ENCODE peak calls at places on chromosomes 2 and 18, in four cellular contexts. G is HepG2, E is A549, Y is IMR-90. U is an unnamed sample.

GRCh38 chr2:217402622-217403383 is 542.9 kb upstream of the TNP1 start:
- DNase-seq in G (no peak), E (no peak), Y (no peak), U (no peak)

GRCh38 chr2:128237081-128237534 is 81.6 kb downstream of the HS6ST1 start:
- DNase-seq in G (no peak), E (no peak), Y (peak), U (peak)

GRCh38 chr18:61554117-61554776 is 221.0 kb downstream of the CDH20 start:
- DNase-seq in G (no peak), E (no peak), Y (no peak), U (no peak)

GRCh38 chr2:195594248-195594647 is 62.8 kb upstream of the SLC39A10 start:
- DNase-seq in G (no peak), E (no peak), Y (no peak), U (no peak)

GRCh38 chr2:176650101-176650500 is 380.9 kb downstream of the MTX2 start:
- DNase-seq in G (no peak), E (no peak), Y (no peak), U (no peak)

GRCh38 chr18:9951022-9951859 is 37.4 kb downstream of the VAPA start:
- DNase-seq in G (peak), E (peak), Y (peak), U (peak)

GRCh38 chr18:78727877-78728276 is 251.7 kb upstream of the SALL3 start:
- DNase-seq in G (no peak), E (no peak), Y (no peak), U (no peak)

GRCh38 chr2:154402138-154402714 is 296.3 kb upstream of the KCNJ3 start:
- DNase-seq in G (peak), E (peak), Y (peak), U (no peak)

GRCh38 chr2:60597346-60597745 is 43.9 kb upstream of the BCL11A start:
- DNase-seq in G (no peak), E (no peak), Y (no peak), U (no peak)

GRCh38 chr2:20609995-20610357 is 40.9 kb downstream of the HS1BP3 start:
- DNase-seq in G (peak), E (no peak), Y (no peak), U (no peak)

GRCh38 chr2:25303517-25304338 is 38.0 kb downstream of the DNMT3A start:
- DNase-seq in G (no peak), E (no peak), Y (no peak), U (no peak)

GRCh38 chr2:111617299-111617803 is 266.6 kb downstream of the ANAPC1 start:
- DNase-seq in G (peak), E (no peak), Y (peak), U (no peak)
- TF ChIP-seq SMC3 in G (no peak), E (no peak), Y (no peak), U (no peak)

GRCh38 chr2:32711219-32711618 is 83.4 kb downstream of the TTC27 start:
- DNase-seq in G (no peak), E (no peak), Y (peak), U (no peak)
- TF ChIP-seq SMC3 in G (no peak), E (no peak), Y (no peak), U (no peak)

GRCh38 chr2:140257692-140258300 is 1477.6 kb upstream of the NXPH2 start:
- DNase-seq in G (no peak), E (no peak), Y (no peak), U (no peak)
- TF ChIP-seq SMC3 in G (no peak), E (no peak), Y (no peak), U (no peak)

GRCh38 chr18:11887305-11888262 is 20.5 kb downstream of the MPPE1 start:
- DNase-seq in G (peak), E (peak), Y (no peak), U (no peak)
- TF ChIP-seq SMC3 in G (no peak), E (no peak), Y (no peak), U (no peak)

U was measured in K562.